ENCODE peak calls at places on chromosomes 6 and 20, in four cellular contexts. O is AG09309, K is heart right ventricle, I is prostate gland. H is an unnamed sample.
A peak's percentile ranks its signal among the peaks of the same experiment; 100 is the strongest.

GRCh38 chr6:45394586-45395095 is 16.9 kb upstream of the SUPT3H start:
- DNase-seq in K (no peak), O (no peak), I (no peak), H (no peak)

GRCh38 chr6:92216717-92217116 is 1202.6 kb downstream of the EPHA7 start:
- DNase-seq in O (no peak), K (no peak), I (no peak), H (no peak)

GRCh38 chr20:41424546-41424945 is 57.9 kb upstream of the EMILIN3 start:
- DNase-seq in I (no peak), O (no peak), K (no peak), H (no peak)

GRCh38 chr6:30840922-30841643 is 43.2 kb upstream of the DDR1 start:
- DNase-seq in K (no peak), I (no peak), O (no peak), H (no peak)

GRCh38 chr20:33841439-33841799 is 30.3 kb downstream of the CHMP4B start:
- DNase-seq in K (no peak), I (no peak), O (no peak), H (no peak)

GRCh38 chr6:2951723-2952122 is 19.6 kb downstream of the SERPINB6 start:
- DNase-seq in K (no peak), I (no peak), O (no peak), H (no peak)

GRCh38 chr20:5362771-5363170 is 46.0 kb upstream of the PROKR2 start:
- DNase-seq in O (no peak), I (no peak), K (no peak), H (no peak)

GRCh38 chr6:169162968-169163903 is 90.4 kb downstream of the THBS2 start:
- DNase-seq in O (peak; percentile 99), I (no peak), K (peak; percentile 48), H (peak; percentile 70)

GRCh38 chr20:35232575-35232974 is 6.1 kb downstream of the MMP24 start:
- DNase-seq in O (peak; percentile 66), K (no peak), I (no peak), H (peak; percentile 11)

GRCh38 chr20:36825374-36826104 is 50.4 kb upstream of the TLDC2 start:
- DNase-seq in K (no peak), I (no peak), O (no peak), H (no peak)

GRCh38 chr6:148407372-148407771 is 64.7 kb downstream of the SASH1 start:
- DNase-seq in O (peak; percentile 91), I (no peak), K (no peak), H (peak; percentile 84)

GRCh38 chr20:24993337-24994185 is 1.0 kb upstream of the APMAP start:
- DNase-seq in I (no peak), O (peak; percentile 23), K (no peak), H (no peak)

GRCh38 chr6:57173056-57173885 is 1.1 kb downstream of the BAG2 start:
- DNase-seq in O (no peak), K (no peak), I (no peak), H (no peak)

GRCh38 chr6:12327391-12327790 is 37.2 kb downstream of the EDN1 start:
- DNase-seq in K (no peak), O (no peak), I (no peak), H (no peak)

GRCh38 chr6:134315974-134316391 is 1.9 kb downstream of the SGK1 start:
- DNase-seq in K (no peak), O (no peak), I (no peak), H (no peak)

GRCh38 chr6:152270301-152270925 is 366.7 kb downstream of the SYNE1 start:
- DNase-seq in I (no peak), K (no peak), O (no peak), H (no peak)

GRCh38 chr6:45192556-45192955 is 135.6 kb upstream of the RUNX2 start:
- DNase-seq in O (no peak), I (no peak), K (no peak), H (no peak)

GRCh38 chr6:150546457-150546856 is 53.2 kb upstream of the PLEKHG1 start:
- DNase-seq in I (no peak), O (no peak), K (no peak), H (no peak)

GRCh38 chr20:63976980-63977391 is 2.5 kb downstream of the SAMD10 start:
- DNase-seq in O (no peak), K (no peak), I (no peak), H (no peak)

GRCh38 chr20:34365765-34366213 is 2.7 kb downstream of the ITCH start:
- DNase-seq in O (no peak), K (no peak), I (no peak), H (no peak)

GRCh38 chr6:56827908-56828649 is 126.8 kb upstream of the BEND6 start:
- DNase-seq in I (no peak), O (no peak), K (no peak), H (no peak)

GRCh38 chr20:49916146-49917002 is 1.0 kb upstream of the SPATA2 start:
- DNase-seq in K (no peak), I (peak; percentile 55), O (no peak), H (no peak)

GRCh38 chr20:36676701-36677421 is 30.9 kb upstream of the SLA2 start:
- DNase-seq in K (no peak), O (no peak), I (no peak), H (no peak)

GRCh38 chr6:170096803-170097504 is 193.9 kb downstream of the DLL1 start:
- DNase-seq in K (peak; percentile 2), O (no peak), I (no peak), H (no peak)

GRCh38 chr6:111721677-111722219 is 116.1 kb upstream of the TRAF3IP2 start:
- DNase-seq in I (no peak), O (no peak), K (no peak), H (no peak)

GRCh38 chr6:125274935-125275334 is 26.8 kb downstream of the HDDC2 start:
- DNase-seq in O (no peak), K (no peak), I (no peak), H (no peak)

GRCh38 chr6:132512638-132513632 is at the start of gene STX7:
- DNase-seq in K (peak; percentile 90), O (peak; percentile 21), I (peak; percentile 86), H (peak; percentile 52)

GRCh38 chr20:62318411-62319345 is 15.9 kb downstream of the ADRM1 start:
- DNase-seq in K (no peak), I (no peak), O (no peak), H (no peak)

GRCh38 chr6:93562566-93562965 is 143.2 kb upstream of the EPHA7 start:
- DNase-seq in I (no peak), O (no peak), K (no peak), H (no peak)

GRCh38 chr6:136920216-136920857 is 1.8 kb upstream of the SLC35D3 start:
- DNase-seq in O (no peak), I (no peak), K (no peak), H (no peak)

GRCh38 chr6:169240125-169240524 is 13.5 kb downstream of the THBS2 start:
- DNase-seq in O (no peak), I (peak; percentile 55), K (no peak), H (no peak)

GRCh38 chr6:6771964-6772363 is 183.4 kb downstream of the LY86 start:
- DNase-seq in K (no peak), I (no peak), O (no peak), H (no peak)

GRCh38 chr6:2134559-2134958 is 110.8 kb downstream of the GMDS start:
- DNase-seq in I (no peak), K (no peak), O (no peak), H (no peak)

GRCh38 chr20:13082366-13082765 is 73.6 kb downstream of the SPTLC3 start:
- DNase-seq in I (no peak), K (no peak), O (no peak), H (no peak)

GRCh38 chr6:136160255-136160654 is 89.9 kb downstream of the MTFR2 start:
- DNase-seq in O (no peak), K (no peak), I (no peak), H (no peak)

GRCh38 chr20:56826306-56826970 is 197.3 kb downstream of the TFAP2C start:
- DNase-seq in I (peak; percentile 28), O (no peak), K (no peak), H (no peak)

GRCh38 chr6:16759181-16759645 is 2.0 kb downstream of the ATXN1 start:
- DNase-seq in O (no peak), K (no peak), I (no peak), H (no peak)

GRCh38 chr6:119147101-119148053 is 68.9 kb upstream of the FAM184A start:
- DNase-seq in K (peak; percentile 30), I (no peak), O (peak; percentile 89), H (peak; percentile 92)

GRCh38 chr6:53062369-53062639 is 2.9 kb upstream of the FBXO9 start:
- DNase-seq in O (no peak), K (no peak), I (no peak), H (no peak)
- H3K4me3 ChIP-seq in O (no peak overlapping the region), K (no peak overlapping the region), I (peak overlapping the region; percentile 88), H (peak overlapping the region; percentile 75)

GRCh38 chr6:42509765-42510164 is 54.1 kb upstream of the UBR2 start:
- DNase-seq in I (no peak), K (no peak), O (no peak), H (no peak)
- TF ChIP-seq CTCF in I (no peak), K (no peak), O (no peak), H (no peak)

GRCh38 chr20:10466855-10467254 is 31.8 kb downstream of the SLX4IP start:
- DNase-seq in K (no peak), O (no peak), I (no peak), H (no peak)
- H3K4me3 ChIP-seq in K (no peak overlapping the region), O (no peak overlapping the region), I (no peak overlapping the region), H (no peak overlapping the region)

DNA sequence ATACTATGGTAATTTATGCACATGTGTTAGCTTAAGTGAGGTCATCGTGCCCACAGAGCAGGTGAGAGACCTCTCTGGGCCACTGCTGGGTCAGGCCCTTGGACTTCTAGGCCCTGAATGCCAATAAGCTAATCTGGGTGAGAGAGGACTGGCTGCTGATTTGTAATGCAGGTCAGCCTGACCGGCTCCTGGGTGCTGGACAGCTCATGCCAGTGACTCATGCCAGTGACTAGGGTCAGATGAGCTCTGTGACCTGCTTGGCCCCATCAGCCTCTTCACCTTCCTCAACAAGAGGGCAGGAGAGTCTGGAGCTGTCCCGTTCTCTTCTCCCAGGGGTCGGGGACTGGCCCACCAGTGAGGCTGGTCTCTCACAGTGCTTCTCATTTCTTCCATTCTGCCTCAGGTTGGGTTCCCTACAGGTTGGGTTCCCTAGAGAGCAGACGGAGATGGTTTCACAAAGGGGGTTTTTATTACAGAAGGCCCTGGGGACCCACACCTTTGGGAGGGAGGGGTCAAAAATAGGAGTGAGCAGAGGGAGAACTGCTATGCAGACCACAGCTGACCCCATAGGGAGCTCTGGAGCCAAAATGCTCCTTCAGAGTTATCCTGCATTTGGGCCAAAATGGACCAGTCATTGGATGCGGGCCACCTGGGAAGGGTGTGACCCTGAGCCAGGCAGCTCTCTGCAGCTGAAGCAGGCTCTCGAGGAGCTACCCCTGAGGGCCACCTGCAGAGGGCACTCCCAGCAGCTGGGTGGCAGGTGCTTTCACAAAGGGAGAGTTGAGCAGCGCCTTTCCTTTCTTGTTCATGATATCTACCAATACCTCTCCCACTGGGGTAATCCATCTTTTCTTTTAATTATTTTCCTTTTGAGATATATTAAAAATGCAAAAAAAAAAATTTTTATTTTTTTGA is 2.2 kb upstream of the OXT start:
- DNase-seq in K (no peak), I (no peak), O (no peak), H (no peak)
- TF ChIP-seq CTCF in K (peak; percentile 29), I (no peak), O (no peak), H (no peak)

GRCh38 chr6:25223421-25224052 is 55.6 kb upstream of the CARMIL1 start:
- DNase-seq in I (peak; percentile 42), K (peak; percentile 68), O (no peak), H (peak; percentile 37)
- H3K4me3 ChIP-seq in I (no peak overlapping the region), K (no peak overlapping the region), O (no peak overlapping the region), H (peak overlapping the region; percentile 8)